ENCODE peak calls at places on chromosomes 16 and 17, in five cellular contexts. I, E, H, S and U are unnamed samples.

GRCh38 chr17:74599023-74599399 is 6.9 kb upstream of the CD300LD start:
- DNase-seq in E (no peak), S (no peak), H (no peak), I (no peak), U (no peak)

GRCh38 chr16:66720766-66721165 is 24.2 kb upstream of the CMTM4 start:
- DNase-seq in S (no peak), I (no peak), E (no peak), H (no peak), U (peak)

GRCh38 chr17:19376799-19377198 is 1.5 kb upstream of the MAPK7 start:
- DNase-seq in I (no peak), H (no peak), S (no peak), E (peak), U (no peak)

GRCh38 chr16:58418601-58419000 is 26.3 kb downstream of the GINS3 start:
- DNase-seq in H (no peak), S (no peak), I (peak), E (no peak), U (peak)

GRCh38 chr16:22007509-22008214 is at the start of gene MOSMO:
- DNase-seq in H (peak), I (peak), E (peak), S (no peak), U (peak)

GRCh38 chr17:66636111-66636510 is 198.8 kb upstream of the CACNG5 start:
- DNase-seq in H (no peak), S (no peak), E (no peak), I (peak), U (peak)

GRCh38 chr17:64385187-64386083 is 5.2 kb downstream of the PECAM1 start:
- DNase-seq in E (no peak), I (peak), S (no peak), H (no peak), U (peak)

GRCh38 chr17:151886-152859 is 14.8 kb downstream of the SCGB1C2 start:
- DNase-seq in S (no peak), E (no peak), H (no peak), I (no peak), U (peak)

GRCh38 chr17:81537856-81538555 is 9.8 kb downstream of the FSCN2 start:
- DNase-seq in E (peak), S (no peak), H (no peak), I (no peak), U (no peak)

GRCh38 chr16:84545114-84545737 is 40.8 kb upstream of the MEAK7 start:
- DNase-seq in E (no peak), I (no peak), H (no peak), S (no peak), U (no peak)

GRCh38 chr17:69430488-69430887 is 16.0 kb downstream of the MAP2K6 start:
- DNase-seq in I (no peak), H (no peak), E (peak), S (no peak), U (no peak)

GRCh38 chr17:57899391-57899790 is 49.5 kb upstream of the MRPS23 start:
- DNase-seq in I (no peak), H (no peak), S (no peak), E (no peak), U (no peak)

GRCh38 chr16:30582611-30583340 is 2.7 kb downstream of the ZNF785 start:
- DNase-seq in S (no peak), E (no peak), I (no peak), H (no peak), U (no peak)

GRCh38 chr16:56860226-56861020 is 4.6 kb upstream of the SLC12A3 start:
- DNase-seq in E (no peak), H (no peak), S (peak), I (no peak), U (no peak)

GRCh38 chr17:7632492-7632894 is 2.6 kb downstream of the SHBG start:
- DNase-seq in H (no peak), S (no peak), I (peak), E (no peak), U (no peak)

GRCh38 chr17:38730526-38731379 is 612 bp downstream of the CISD3 start:
- DNase-seq in H (no peak), S (no peak), E (peak), I (peak), U (peak)

GRCh38 chr16:4801962-4802658 is at the start of gene ROGDI:
- DNase-seq in S (peak), H (peak), E (peak), I (peak), U (peak)

GRCh38 chr16:9039208-9039607 is 52.2 kb upstream of the HAPSTR1 start:
- DNase-seq in H (no peak), E (no peak), S (no peak), I (no peak), U (peak)

GRCh38 chr17:32960815-32961214 is 30.8 kb upstream of the SPACA3 start:
- DNase-seq in H (no peak), S (no peak), I (peak), E (no peak), U (no peak)

GRCh38 chr17:80921741-80922579 is 69.7 kb upstream of the CHMP6 start:
- DNase-seq in S (no peak), E (no peak), I (no peak), H (no peak), U (no peak)

GRCh38 chr16:89374393-89374948 is 115.9 kb downstream of the ANKRD11 start:
- DNase-seq in S (no peak), E (peak), H (no peak), I (no peak), U (no peak)

GRCh38 chr17:17024778-17025300 is 17.4 kb upstream of the MPRIP start:
- DNase-seq in S (no peak), I (no peak), E (no peak), H (no peak), U (no peak)

GRCh38 chr17:67150826-67151225 is 94.2 kb downstream of the HELZ start:
- DNase-seq in I (no peak), S (no peak), H (no peak), E (no peak), U (no peak)

GRCh38 chr16:2333772-2334379 is 6.7 kb downstream of the ABCA3 start:
- DNase-seq in E (no peak), H (no peak), S (no peak), I (peak), U (peak)

GRCh38 chr17:75289832-75290337 is 652 bp upstream of the SLC25A19 start:
- DNase-seq in S (peak), E (no peak), H (peak), I (no peak), U (no peak)

GRCh38 chr17:8583954-8584353 is 46.6 kb downstream of the MYH10 start:
- DNase-seq in E (no peak), H (no peak), I (no peak), S (no peak), U (no peak)

GRCh38 chr16:23113185-23113584 is 36.1 kb downstream of the USP31 start:
- DNase-seq in I (no peak), S (no peak), H (no peak), E (no peak), U (no peak)

GRCh38 chr16:24721830-24722238 is 7.6 kb upstream of the TNRC6A start:
- DNase-seq in H (no peak), S (no peak), E (no peak), I (peak), U (no peak)

GRCh38 chr16:10171225-10171624 is 11.0 kb downstream of the GRIN2A start:
- DNase-seq in I (no peak), H (no peak), S (no peak), E (no peak), U (no peak)

GRCh38 chr17:50258647-50259483 is 15.4 kb upstream of the TMEM92 start:
- DNase-seq in H (no peak), I (no peak), E (no peak), S (no peak), U (no peak)

GRCh38 chr16:71846443-71846842 is 667 bp downstream of the ATXN1L start:
- DNase-seq in E (no peak), S (peak), H (no peak), I (no peak), U (no peak)

GRCh38 chr16:66382966-66383299 is 16.4 kb downstream of the CDH5 start:
- DNase-seq in S (no peak), I (peak), H (no peak), E (no peak), U (peak)